ENCODE peak calls at places on chromosomes 11 and 22, in six cellular contexts. One of them, this sample, is unnamed.

GRCh38 chr11:70727899-70728620 is 329.7 kb downstream of the CTTN start:
- DNase-seq in K562: no peak
- DNase-seq in HepG2: no peak
- DNase-seq in HEK293T: no peak
- DNase-seq in IMR-90: no peak
- DNase-seq in A549: no peak
- DNase-seq in this sample: no peak

GRCh38 chr11:70212227-70212811 is 9.2 kb downstream of the FADD start:
- DNase-seq in K562: no peak
- DNase-seq in HepG2: peak; percentile 21
- DNase-seq in HEK293T: no peak
- DNase-seq in A549: no peak
- DNase-seq in IMR-90: no peak
- DNase-seq in this sample: no peak

GRCh38 chr11:109426442-109426841 is 4.5 kb downstream of the C11orf87 start:
- DNase-seq in IMR-90: no peak
- DNase-seq in K562: no peak
- DNase-seq in HEK293T: no peak
- DNase-seq in A549: no peak
- DNase-seq in HepG2: no peak
- DNase-seq in this sample: no peak

GRCh38 chr11:10502065-10502680 is 38.8 kb downstream of the RNF141 start:
- DNase-seq in HEK293T: no peak
- DNase-seq in K562: no peak
- DNase-seq in A549: no peak
- DNase-seq in HepG2: no peak
- DNase-seq in IMR-90: no peak
- DNase-seq in this sample: no peak

GRCh38 chr22:35430897-35431322 is 31.0 kb downstream of the MCM5 start:
- DNase-seq in A549: peak; percentile 75
- DNase-seq in HEK293T: peak; percentile 95
- DNase-seq in HepG2: peak; percentile 55
- DNase-seq in IMR-90: peak; percentile 96
- DNase-seq in K562: peak; percentile 66
- DNase-seq in this sample: no peak

GRCh38 chr11:58965246-58965985 is 26.1 kb downstream of the GLYATL1 start:
- DNase-seq in HEK293T: no peak
- DNase-seq in A549: no peak
- DNase-seq in IMR-90: peak; percentile 38
- DNase-seq in K562: no peak
- DNase-seq in HepG2: no peak
- DNase-seq in this sample: no peak

GRCh38 chr11:84249344-84250135 is 963.4 kb upstream of the CCDC90B start:
- DNase-seq in A549: no peak
- DNase-seq in IMR-90: no peak
- DNase-seq in HEK293T: no peak
- DNase-seq in HepG2: no peak
- DNase-seq in K562: no peak
- DNase-seq in this sample: peak; percentile 25

GRCh38 chr11:15858881-15859280 is 497.5 kb downstream of the SOX6 start:
- DNase-seq in HepG2: no peak
- DNase-seq in K562: no peak
- DNase-seq in HEK293T: no peak
- DNase-seq in IMR-90: peak; percentile 10
- DNase-seq in A549: no peak
- DNase-seq in this sample: no peak

GRCh38 chr11:18617688-18618340 is 16.3 kb downstream of the SPTY2D1 start:
- DNase-seq in HepG2: no peak
- DNase-seq in K562: no peak
- DNase-seq in HEK293T: no peak
- DNase-seq in IMR-90: peak; percentile 71
- DNase-seq in A549: no peak
- DNase-seq in this sample: peak; percentile 15

GRCh38 chr11:29162490-29162889 is 854.3 kb downstream of the KCNA4 start:
- DNase-seq in HEK293T: no peak
- DNase-seq in HepG2: no peak
- DNase-seq in A549: no peak
- DNase-seq in K562: no peak
- DNase-seq in IMR-90: no peak
- DNase-seq in this sample: no peak

GRCh38 chr11:112320668-112321067 is 60.0 kb upstream of the PLET1 start:
- DNase-seq in A549: no peak
- DNase-seq in K562: peak; percentile 44
- DNase-seq in IMR-90: peak; percentile 89
- DNase-seq in HepG2: peak; percentile 32
- DNase-seq in HEK293T: no peak
- DNase-seq in this sample: no peak

GRCh38 chr11:65822760-65823528 is 10.8 kb upstream of the SNX32 start:
- DNase-seq in A549: no peak
- DNase-seq in HepG2: no peak
- DNase-seq in HEK293T: no peak
- DNase-seq in IMR-90: no peak
- DNase-seq in K562: no peak
- DNase-seq in this sample: no peak

GRCh38 chr22:21100149-21101032 is 54.6 kb downstream of the LRRC74B start:
- DNase-seq in A549: no peak
- DNase-seq in HEK293T: no peak
- DNase-seq in K562: no peak
- DNase-seq in IMR-90: peak; percentile 38
- DNase-seq in HepG2: no peak
- DNase-seq in this sample: no peak

GRCh38 chr22:28316014-28316413 is 363.6 kb downstream of the TTC28 start:
- DNase-seq in IMR-90: no peak
- DNase-seq in HEK293T: no peak
- DNase-seq in K562: peak; percentile 64
- DNase-seq in HepG2: peak; percentile 21
- DNase-seq in A549: no peak
- DNase-seq in this sample: no peak

GRCh38 chr11:78428273-78428651 is 10.6 kb upstream of the GAB2 start:
- DNase-seq in HepG2: no peak
- DNase-seq in IMR-90: no peak
- DNase-seq in K562: peak; percentile 30
- DNase-seq in HEK293T: no peak
- DNase-seq in A549: no peak
- DNase-seq in this sample: no peak

GRCh38 chr11:78428773-78429172 is 11.2 kb upstream of the GAB2 start:
- DNase-seq in K562: no peak
- DNase-seq in HEK293T: no peak
- DNase-seq in HepG2: no peak
- DNase-seq in A549: no peak
- DNase-seq in IMR-90: peak; percentile 21
- DNase-seq in this sample: no peak

GRCh38 chr11:78429667-78430066 is 12.0 kb upstream of the GAB2 start:
- DNase-seq in HepG2: no peak
- DNase-seq in A549: no peak
- DNase-seq in K562: peak; percentile 53
- DNase-seq in IMR-90: no peak
- DNase-seq in HEK293T: no peak
- DNase-seq in this sample: no peak

GRCh38 chr11:78427615-78428272 is 10.1 kb upstream of the GAB2 start:
- DNase-seq in IMR-90: no peak
- DNase-seq in HEK293T: no peak
- DNase-seq in HepG2: no peak
- DNase-seq in K562: no peak
- DNase-seq in A549: no peak
- DNase-seq in this sample: no peak

GRCh38 chr11:78429209-78429608 is 11.6 kb upstream of the GAB2 start:
- DNase-seq in HepG2: no peak
- DNase-seq in IMR-90: no peak
- DNase-seq in HEK293T: no peak
- DNase-seq in A549: no peak
- DNase-seq in K562: peak; percentile 56
- DNase-seq in this sample: no peak
- TF ChIP-seq BHLHE40 in HepG2: no peak
- TF ChIP-seq BHLHE40 in IMR-90: no peak
- TF ChIP-seq BHLHE40 in HEK293T: no peak
- TF ChIP-seq BHLHE40 in A549: no peak
- TF ChIP-seq BHLHE40 in K562: no peak
- TF ChIP-seq BHLHE40 in this sample: no peak

GRCh38 chr22:48954781-48955311 is 872.8 kb downstream of the BRD1 start:
- DNase-seq in K562: no peak
- DNase-seq in A549: no peak
- DNase-seq in HEK293T: no peak
- DNase-seq in HepG2: no peak
- DNase-seq in IMR-90: no peak
- DNase-seq in this sample: no peak

GRCh38 chr22:48952256-48953102 is 875.2 kb downstream of the BRD1 start:
- DNase-seq in K562: no peak
- DNase-seq in A549: no peak
- DNase-seq in HepG2: no peak
- DNase-seq in IMR-90: no peak
- DNase-seq in HEK293T: no peak
- DNase-seq in this sample: no peak

GRCh38 chr22:48955351-48956311 is 872.0 kb downstream of the BRD1 start:
- DNase-seq in A549: no peak
- DNase-seq in HEK293T: no peak
- DNase-seq in K562: no peak
- DNase-seq in HepG2: no peak
- DNase-seq in IMR-90: no peak
- DNase-seq in this sample: no peak

GRCh38 chr22:48953103-48953720 is 874.5 kb downstream of the BRD1 start:
- DNase-seq in HEK293T: no peak
- DNase-seq in K562: no peak
- DNase-seq in HepG2: no peak
- DNase-seq in IMR-90: no peak
- DNase-seq in A549: no peak
- DNase-seq in this sample: no peak

GRCh38 chr22:48953830-48954229 is 873.8 kb downstream of the BRD1 start:
- DNase-seq in HepG2: no peak
- DNase-seq in K562: no peak
- DNase-seq in IMR-90: no peak
- DNase-seq in HEK293T: no peak
- DNase-seq in A549: no peak
- DNase-seq in this sample: no peak
- TF ChIP-seq BHLHE40 in HepG2: no peak
- TF ChIP-seq BHLHE40 in K562: no peak
- TF ChIP-seq BHLHE40 in IMR-90: no peak
- TF ChIP-seq BHLHE40 in HEK293T: no peak
- TF ChIP-seq BHLHE40 in A549: no peak
- TF ChIP-seq BHLHE40 in this sample: no peak

GRCh38 chr22:37565830-37566229 is 5.5 kb downstream of the CDC42EP1 start:
- DNase-seq in IMR-90: no peak
- DNase-seq in K562: no peak
- DNase-seq in A549: no peak
- DNase-seq in HepG2: no peak
- DNase-seq in HEK293T: no peak
- DNase-seq in this sample: no peak

GRCh38 chr22:37566903-37567798 is 6.9 kb downstream of the CDC42EP1 start:
- DNase-seq in HEK293T: peak; percentile 79
- DNase-seq in K562: peak; percentile 74
- DNase-seq in IMR-90: peak; percentile 46
- DNase-seq in A549: peak; percentile 63
- DNase-seq in HepG2: peak; percentile 61
- DNase-seq in this sample: peak; percentile 84

GRCh38 chr22:37567991-37568390 is 7.7 kb downstream of the CDC42EP1 start:
- DNase-seq in A549: no peak
- DNase-seq in HepG2: no peak
- DNase-seq in IMR-90: no peak
- DNase-seq in K562: no peak
- DNase-seq in HEK293T: no peak
- DNase-seq in this sample: no peak

GRCh38 chr22:37568448-37569008 is 8.2 kb downstream of the CDC42EP1 start:
- DNase-seq in HEK293T: no peak
- DNase-seq in IMR-90: no peak
- DNase-seq in A549: no peak
- DNase-seq in HepG2: no peak
- DNase-seq in K562: no peak
- DNase-seq in this sample: no peak

DNA sequence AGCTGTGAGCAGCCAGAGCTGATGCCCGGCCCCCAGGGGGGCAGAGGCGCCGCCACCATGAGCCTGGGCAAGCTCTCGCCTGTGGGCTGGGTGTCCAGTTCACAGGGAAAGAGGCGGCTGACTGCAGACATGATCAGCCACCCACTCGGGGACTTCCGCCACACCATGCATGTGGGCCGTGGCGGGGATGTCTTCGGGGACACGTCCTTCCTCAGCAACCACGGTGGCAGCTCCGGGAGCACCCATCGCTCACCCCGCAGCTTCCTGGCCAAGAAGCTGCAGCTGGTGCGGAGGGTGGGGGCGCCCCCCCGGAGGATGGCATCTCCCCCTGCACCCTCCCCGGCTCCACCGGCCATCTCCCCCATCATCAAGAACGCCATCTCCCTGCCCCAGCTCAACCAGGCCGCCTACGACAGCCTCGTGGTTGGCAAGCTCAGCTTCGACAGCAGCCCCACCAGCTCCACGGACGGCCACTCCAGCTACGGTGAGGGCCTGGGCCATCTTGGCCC is 6.1 kb downstream of the CDC42EP1 start:
- DNase-seq in A549: no peak
- DNase-seq in K562: no peak
- DNase-seq in IMR-90: no peak
- DNase-seq in HepG2: no peak
- DNase-seq in HEK293T: no peak
- DNase-seq in this sample: no peak
- TF ChIP-seq BHLHE40 in A549: no peak
- TF ChIP-seq BHLHE40 in K562: no peak
- TF ChIP-seq BHLHE40 in IMR-90: no peak
- TF ChIP-seq BHLHE40 in HepG2: no peak
- TF ChIP-seq BHLHE40 in HEK293T: no peak
- TF ChIP-seq BHLHE40 in this sample: no peak

DNA sequence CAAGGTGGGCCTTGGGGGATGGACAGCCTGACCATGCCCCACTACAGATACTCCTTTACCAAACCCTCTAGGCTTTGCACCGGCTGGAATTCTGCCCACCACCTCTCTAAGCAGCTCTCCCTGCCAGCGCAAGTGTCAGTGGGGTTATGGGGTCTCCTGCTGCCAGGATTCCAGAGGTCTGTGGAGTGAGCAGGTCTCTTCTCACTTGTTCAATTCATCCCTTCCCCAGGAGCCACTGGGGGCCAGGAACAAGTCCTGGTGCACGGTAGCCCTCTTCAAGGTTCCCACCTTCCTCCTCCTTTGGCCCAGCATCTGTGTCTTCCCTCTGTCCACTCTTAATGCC is 30.5 kb downstream of the CCDC15 start:
- DNase-seq in IMR-90: no peak
- DNase-seq in HEK293T: no peak
- DNase-seq in K562: no peak
- DNase-seq in A549: no peak
- DNase-seq in HepG2: no peak
- DNase-seq in this sample: no peak
- TF ChIP-seq BHLHE40 in IMR-90: no peak
- TF ChIP-seq BHLHE40 in HEK293T: no peak
- TF ChIP-seq BHLHE40 in K562: no peak
- TF ChIP-seq BHLHE40 in A549: no peak
- TF ChIP-seq BHLHE40 in HepG2: no peak
- TF ChIP-seq BHLHE40 in this sample: no peak

This sample was measured in GM12878.